ENCODE peak calls at places on chromosomes 1 and 21, in seven cellular contexts. R, I, L, M, D, Q and H are unnamed samples.

GRCh38 chr1:214281902-214282695 is 1.1 kb downstream of the SMYD2 start:
- DNase-seq in R (no peak), I (no peak), L (no peak), M (peak), D (no peak), Q (no peak), H (no peak)

GRCh38 chr1:84780000-84780716 is 89.9 kb upstream of the SSX2IP start:
- DNase-seq in R (no peak), I (no peak), L (no peak), M (no peak), D (peak), Q (no peak), H (no peak)

GRCh38 chr1:14626869-14627607 is 28.6 kb downstream of the KAZN start:
- DNase-seq in R (no peak), I (no peak), L (no peak), M (no peak), D (no peak), Q (no peak), H (no peak)

GRCh38 chr1:204564835-204565234 is 48.6 kb downstream of the MDM4 start:
- DNase-seq in R (peak), I (no peak), L (no peak), M (no peak), D (no peak), Q (no peak), H (peak)

GRCh38 chr1:24123611-24124010 is 11.7 kb upstream of the MYOM3 start:
- DNase-seq in R (no peak), I (no peak), L (no peak), M (no peak), D (no peak), Q (no peak), H (no peak)

GRCh38 chr1:226643167-226643566 is 94.6 kb downstream of the STUM start:
- DNase-seq in R (peak), I (peak), L (peak), M (no peak), D (peak), Q (no peak), H (no peak)

GRCh38 chr1:163604391-163604790 is 282.6 kb downstream of the NUF2 start:
- DNase-seq in R (no peak), I (no peak), L (no peak), M (no peak), D (no peak), Q (no peak), H (no peak)

GRCh38 chr1:231541842-231542241 is 13.4 kb downstream of the TSNAX start:
- DNase-seq in R (no peak), I (no peak), L (no peak), M (no peak), D (no peak), Q (no peak), H (no peak)

GRCh38 chr1:32221581-32221979 is 573 bp downstream of the TMEM234 start:
- DNase-seq in R (no peak), I (no peak), L (no peak), M (no peak), D (no peak), Q (no peak), H (no peak)

GRCh38 chr1:230292739-230293720 is 133.1 kb downstream of the PGBD5 start:
- DNase-seq in R (no peak), I (no peak), L (no peak), M (no peak), D (no peak), Q (no peak), H (no peak)

GRCh38 chr1:173044656-173045055 is 6.1 kb downstream of the TNFSF18 start:
- DNase-seq in R (no peak), I (no peak), L (no peak), M (no peak), D (no peak), Q (no peak), H (no peak)

GRCh38 chr1:214707306-214708087 is 104.5 kb downstream of the CENPF start:
- DNase-seq in R (no peak), I (no peak), L (no peak), M (no peak), D (no peak), Q (no peak), H (no peak)

GRCh38 chr1:201166964-201167624 is 12.8 kb upstream of the TMEM9 start:
- DNase-seq in R (no peak), I (no peak), L (no peak), M (no peak), D (no peak), Q (no peak), H (no peak)

GRCh38 chr1:16612332-16613172 is 812 bp downstream of the NBPF1 start:
- DNase-seq in R (no peak), I (no peak), L (no peak), M (peak), D (no peak), Q (peak), H (no peak)

GRCh38 chr1:113488576-113489177 is 98.4 kb downstream of the MAGI3 start:
- DNase-seq in R (no peak), I (no peak), L (no peak), M (no peak), D (no peak), Q (no peak), H (no peak)

GRCh38 chr1:244049142-244049968 is 1.7 kb upstream of the ZBTB18 start:
- DNase-seq in R (peak), I (peak), L (peak), M (no peak), D (peak), Q (peak), H (peak)

GRCh38 chr1:152928671-152929070 is 18.3 kb upstream of the SPRR5 start:
- DNase-seq in R (no peak), I (no peak), L (no peak), M (no peak), D (no peak), Q (no peak), H (no peak)

GRCh38 chr1:89938171-89939055 is 56.5 kb upstream of the ZNF326 start:
- DNase-seq in R (no peak), I (no peak), L (no peak), M (no peak), D (no peak), Q (no peak), H (no peak)

GRCh38 chr21:34865922-34866271 is 183.2 kb downstream of the RUNX1 start:
- DNase-seq in R (no peak), I (peak), L (no peak), M (no peak), D (no peak), Q (no peak), H (peak)